ENCODE peak calls at places on chromosomes 13 and 19, in six cellular contexts. C, Z, Y, V, H and T are unnamed samples.

GRCh38 chr19:15863272-15863671 is 34.6 kb downstream of the CYP4F2 start:
- DNase-seq in Y (peak), C (no peak), Z (no peak), V (no peak), H (peak), T (no peak)

GRCh38 chr19:35812220-35813042 is at the start of gene PRODH2:
- DNase-seq in Z (no peak), V (no peak), C (no peak), Y (no peak), H (no peak), T (no peak)

GRCh38 chr13:28449826-28450773 is 44.8 kb downstream of the FLT1 start:
- DNase-seq in C (peak), Z (no peak), H (no peak), V (no peak), Y (no peak), T (no peak)

GRCh38 chr13:27966641-27967202 is 2.4 kb downstream of the CDX2 start:
- DNase-seq in Z (no peak), H (no peak), V (no peak), Y (no peak), C (no peak), T (no peak)

GRCh38 chr13:61094865-61095264 is 320.8 kb downstream of the PCDH20 start:
- DNase-seq in H (no peak), C (no peak), Z (no peak), Y (no peak), V (no peak), T (no peak)

GRCh38 chr13:37492741-37493514 is 105.6 kb downstream of the POSTN start:
- DNase-seq in Z (no peak), H (no peak), Y (no peak), V (no peak), C (no peak), T (no peak)

GRCh38 chr13:79780240-79780639 is 299.3 kb downstream of the NDFIP2 start:
- DNase-seq in H (no peak), Y (no peak), Z (no peak), C (no peak), V (no peak), T (no peak)

GRCh38 chr19:1082165-1082927 is 12.8 kb downstream of the POLR2E start:
- DNase-seq in Y (peak), H (no peak), C (peak), Z (no peak), V (no peak), T (no peak)

GRCh38 chr13:39565036-39565949 is 37.7 kb downstream of the LHFPL6 start:
- DNase-seq in Y (peak), V (no peak), H (peak), Z (no peak), C (peak), T (no peak)

GRCh38 chr19:42443944-42444398 is 1.2 kb upstream of the CXCL17 start:
- DNase-seq in Y (no peak), Z (no peak), H (no peak), V (no peak), C (no peak), T (no peak)

GRCh38 chr19:29806098-29806866 is 5.5 kb upstream of the CCNE1 start:
- DNase-seq in Y (peak), C (no peak), H (no peak), V (no peak), Z (no peak), T (no peak)

GRCh38 chr19:35225951-35226350 is 2.6 kb downstream of the FAM187B start:
- DNase-seq in Y (no peak), V (no peak), Z (no peak), C (no peak), H (no peak), T (peak)

GRCh38 chr19:8086849-8087248 is 34.3 kb downstream of the CCL25 start:
- DNase-seq in Z (no peak), C (no peak), H (no peak), V (no peak), Y (no peak), T (no peak)

GRCh38 chr13:59587971-59588716 is 575.6 kb downstream of the DIAPH3 start:
- DNase-seq in Y (no peak), H (no peak), C (no peak), Z (no peak), V (no peak), T (no peak)

GRCh38 chr13:91313103-91313502 is 34.4 kb upstream of the MIR17HG start:
- DNase-seq in C (peak), H (no peak), Y (no peak), Z (no peak), V (no peak), T (no peak)

GRCh38 chr19:5436101-5436947 is 18.9 kb upstream of the ZNRF4 start:
- DNase-seq in C (peak), Y (peak), H (no peak), V (no peak), Z (no peak), T (no peak)

GRCh38 chr13:99916366-99917103 is 55.0 kb downstream of the ZIC5 start:
- DNase-seq in C (peak), Z (no peak), V (no peak), H (peak), Y (peak), T (no peak)

GRCh38 chr13:74134777-74135305 is 637 bp upstream of the KLF12 start:
- DNase-seq in Z (peak), H (peak), C (peak), Y (peak), V (no peak), T (peak)

GRCh38 chr13:29619995-29620394 is 24.5 kb upstream of the SLC7A1 start:
- DNase-seq in Z (no peak), H (no peak), C (no peak), Y (no peak), V (no peak), T (no peak)

GRCh38 chr19:41696402-41697197 is 8.5 kb upstream of the CEACAM7 start:
- DNase-seq in Z (no peak), H (peak), V (no peak), Y (no peak), C (peak), T (peak)

GRCh38 chr13:71144883-71145282 is 722.1 kb downstream of the DACH1 start:
- DNase-seq in C (no peak), Y (no peak), V (no peak), Z (no peak), H (no peak), T (no peak)

GRCh38 chr13:59880468-59880867 is 283.3 kb downstream of the DIAPH3 start:
- DNase-seq in V (no peak), Y (no peak), C (peak), Z (no peak), H (no peak), T (no peak)

GRCh38 chr13:94169783-94170513 is 309.5 kb downstream of the DCT start:
- DNase-seq in Z (no peak), Y (no peak), C (no peak), H (no peak), V (no peak), T (no peak)

GRCh38 chr13:50156140-50156539 is 140.9 kb downstream of the KCNRG start:
- DNase-seq in C (no peak), V (no peak), Z (no peak), Y (peak), H (no peak), T (no peak)

GRCh38 chr19:55165952-55166529 is 372 bp downstream of the DNAAF3 start:
- DNase-seq in H (peak), Y (peak), C (peak), V (no peak), Z (no peak), T (no peak)

GRCh38 chr19:7779631-7780486 is 16.8 kb downstream of the CLEC4M start:
- DNase-seq in H (no peak), Y (no peak), V (no peak), Z (no peak), C (no peak), T (no peak)

GRCh38 chr13:111187879-111188643 is 73.0 kb downstream of the ARHGEF7 start:
- DNase-seq in V (no peak), Z (no peak), C (peak), Y (no peak), H (peak), T (no peak)